ENCODE peak calls at places on chromosomes 3 and 15, in five cellular contexts. One of them, this sample, is unnamed.

GRCh38 chr3:175199961-175200360 is 340.8 kb downstream of the NAALADL2 start:
- DNase-seq in IMR-90: peak; percentile 45
- DNase-seq in mesendoderm: no peak
- DNase-seq in neuronal stem cell: no peak
- DNase-seq in H1: no peak
- DNase-seq in this sample: peak; percentile 5

GRCh38 chr3:45029661-45030060 is 3.6 kb downstream of the CLEC3B start:
- DNase-seq in IMR-90: peak; percentile 66
- DNase-seq in mesendoderm: no peak
- DNase-seq in neuronal stem cell: no peak
- DNase-seq in H1: no peak
- DNase-seq in this sample: no peak

GRCh38 chr15:70892912-70893560 is 410 bp downstream of the LRRC49 start:
- DNase-seq in IMR-90: peak; percentile 79
- DNase-seq in mesendoderm: peak; percentile 44
- DNase-seq in neuronal stem cell: no peak
- DNase-seq in H1: no peak
- DNase-seq in this sample: peak; percentile 75

GRCh38 chr15:58401991-58402649 is 29.7 kb upstream of the LIPC start:
- DNase-seq in IMR-90: no peak
- DNase-seq in mesendoderm: no peak
- DNase-seq in neuronal stem cell: no peak
- DNase-seq in H1: no peak
- DNase-seq in this sample: no peak

GRCh38 chr15:65862682-65863081 is 6.6 kb upstream of the RAB11A start:
- DNase-seq in IMR-90: peak; percentile 56
- DNase-seq in mesendoderm: peak; percentile 98
- DNase-seq in neuronal stem cell: peak; percentile 38
- DNase-seq in H1: peak; percentile 69
- DNase-seq in this sample: peak; percentile 78

GRCh38 chr3:45596290-45596791 is 1.8 kb downstream of the LIMD1 start:
- DNase-seq in IMR-90: no peak
- DNase-seq in mesendoderm: no peak
- DNase-seq in neuronal stem cell: no peak
- DNase-seq in H1: no peak
- DNase-seq in this sample: no peak

GRCh38 chr3:88219138-88219792 is 69.5 kb downstream of the C3orf38 start:
- DNase-seq in IMR-90: peak; percentile 49
- DNase-seq in mesendoderm: peak; percentile 91
- DNase-seq in neuronal stem cell: peak; percentile 64
- DNase-seq in H1: peak; percentile 66
- DNase-seq in this sample: peak; percentile 59

GRCh38 chr3:193772389-193772788 is 179.4 kb downstream of the OPA1 start:
- DNase-seq in IMR-90: no peak
- DNase-seq in mesendoderm: no peak
- DNase-seq in neuronal stem cell: peak; percentile 90
- DNase-seq in H1: peak; percentile 29
- DNase-seq in this sample: no peak

GRCh38 chr15:79811406-79812405 is 85.1 kb downstream of the MTHFS start:
- DNase-seq in IMR-90: peak; percentile 25
- DNase-seq in mesendoderm: no peak
- DNase-seq in neuronal stem cell: no peak
- DNase-seq in H1: no peak
- DNase-seq in this sample: no peak

GRCh38 chr3:179324270-179324754 is 1.5 kb downstream of the ZNF639 start:
- DNase-seq in IMR-90: peak; percentile 65
- DNase-seq in mesendoderm: peak; percentile 29
- DNase-seq in neuronal stem cell: no peak
- DNase-seq in H1: no peak
- DNase-seq in this sample: peak; percentile 64

GRCh38 chr15:76075060-76075459 is 15.3 kb downstream of the TMEM266 start:
- DNase-seq in IMR-90: no peak
- DNase-seq in mesendoderm: no peak
- DNase-seq in neuronal stem cell: no peak
- DNase-seq in H1: no peak
- DNase-seq in this sample: no peak

GRCh38 chr3:64104006-64104405 is 80.7 kb upstream of the PSMD6 start:
- DNase-seq in IMR-90: no peak
- DNase-seq in mesendoderm: no peak
- DNase-seq in neuronal stem cell: no peak
- DNase-seq in H1: no peak
- DNase-seq in this sample: no peak

DNA sequence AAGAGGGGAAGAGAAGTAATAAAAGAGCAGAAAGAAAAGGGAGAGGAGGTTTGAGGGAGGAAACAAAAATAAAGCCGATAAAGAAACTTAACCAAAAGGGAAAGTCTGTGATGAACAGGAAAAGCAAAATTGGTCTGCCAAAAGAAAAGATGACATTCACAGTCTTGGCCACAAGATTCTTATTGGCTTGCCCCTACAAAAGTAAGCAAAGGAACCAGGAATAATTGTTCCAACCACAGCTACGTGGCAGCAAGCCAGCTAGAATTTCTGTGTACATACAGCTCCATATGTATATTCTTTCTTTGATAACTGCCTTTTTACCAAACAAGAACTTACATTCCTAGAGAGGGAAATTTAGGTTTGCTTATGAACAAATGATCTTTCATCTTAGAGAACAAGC is 79.6 kb downstream of the MLH1 start:
- DNase-seq in IMR-90: peak; percentile 93
- DNase-seq in mesendoderm: no peak
- DNase-seq in neuronal stem cell: no peak
- DNase-seq in H1: no peak
- DNase-seq in this sample: peak; percentile 80
- H3K27ac ChIP-seq in IMR-90: peak overlapping the region; percentile 87
- H3K27ac ChIP-seq in mesendoderm: no peak overlapping the region
- H3K27ac ChIP-seq in neuronal stem cell: no peak overlapping the region
- H3K27ac ChIP-seq in H1: no peak overlapping the region
- H3K27ac ChIP-seq in this sample: peak overlapping the region; percentile 66

GRCh38 chr15:62464705-62465104 is 299.6 kb upstream of the C2CD4B start:
- DNase-seq in IMR-90: peak; percentile 67
- DNase-seq in mesendoderm: peak; percentile 81
- DNase-seq in neuronal stem cell: no peak
- DNase-seq in H1: no peak
- DNase-seq in this sample: no peak
- H2BK15ac ChIP-seq in IMR-90: no peak overlapping the region
- H2BK15ac ChIP-seq in mesendoderm: no peak overlapping the region
- H2BK15ac ChIP-seq in neuronal stem cell: no peak overlapping the region
- H2BK15ac ChIP-seq in H1: no peak overlapping the region
- H2BK15ac ChIP-seq in this sample: no peak overlapping the region

GRCh38 chr3:171940250-171940649 is 97.1 kb downstream of the TMEM212 start:
- DNase-seq in IMR-90: no peak
- DNase-seq in mesendoderm: no peak
- DNase-seq in neuronal stem cell: no peak
- DNase-seq in H1: no peak
- DNase-seq in this sample: no peak

GRCh38 chr3:171935261-171936123 is 92.3 kb downstream of the TMEM212 start:
- DNase-seq in IMR-90: no peak
- DNase-seq in mesendoderm: peak; percentile 83
- DNase-seq in neuronal stem cell: no peak
- DNase-seq in H1: no peak
- DNase-seq in this sample: no peak

GRCh38 chr3:171939578-171939977 is 96.4 kb downstream of the TMEM212 start:
- DNase-seq in IMR-90: no peak
- DNase-seq in mesendoderm: peak; percentile 96
- DNase-seq in neuronal stem cell: no peak
- DNase-seq in H1: no peak
- DNase-seq in this sample: no peak

GRCh38 chr3:171933441-171933840 is 90.3 kb downstream of the TMEM212 start:
- DNase-seq in IMR-90: no peak
- DNase-seq in mesendoderm: no peak
- DNase-seq in neuronal stem cell: no peak
- DNase-seq in H1: no peak
- DNase-seq in this sample: no peak

DNA sequence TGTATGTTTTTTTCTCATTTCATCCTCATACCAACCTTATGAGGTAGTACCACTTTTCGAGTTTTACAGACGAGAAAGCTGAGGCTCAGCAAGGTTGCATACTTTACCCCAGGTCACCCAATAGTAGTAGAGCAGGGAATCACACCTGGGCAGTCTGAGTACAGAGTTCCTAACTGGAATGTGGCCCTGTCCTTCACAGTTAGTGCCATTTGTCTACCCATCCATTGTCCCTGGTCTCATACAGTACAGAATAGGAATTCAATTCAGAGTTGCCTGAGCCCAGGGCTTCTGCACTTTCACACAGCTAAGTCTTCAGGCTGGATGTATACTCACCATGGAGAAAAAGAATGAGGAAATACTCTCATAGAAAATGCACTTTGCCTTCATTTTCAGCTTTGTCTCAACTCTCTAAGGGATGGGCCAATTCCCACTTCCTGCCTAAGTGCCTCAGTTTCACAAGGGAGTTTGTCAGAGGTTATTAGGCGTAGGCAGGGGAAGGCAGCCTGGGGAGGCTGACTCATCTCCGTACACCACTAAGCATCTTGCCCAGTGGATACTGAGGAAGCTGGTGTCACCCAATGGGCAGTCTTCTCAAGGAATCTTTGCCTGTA is 93.2 kb downstream of the TMEM212 start:
- DNase-seq in IMR-90: peak; percentile 78
- DNase-seq in mesendoderm: peak; percentile 81
- DNase-seq in neuronal stem cell: no peak
- DNase-seq in H1: no peak
- DNase-seq in this sample: peak; percentile 89
- H3K4me3 ChIP-seq in IMR-90: no peak overlapping the region
- H3K4me3 ChIP-seq in mesendoderm: no peak overlapping the region
- H3K4me3 ChIP-seq in neuronal stem cell: no peak overlapping the region
- H3K4me3 ChIP-seq in H1: no peak overlapping the region
- H3K4me3 ChIP-seq in this sample: peak overlapping the region; percentile 48

DNA sequence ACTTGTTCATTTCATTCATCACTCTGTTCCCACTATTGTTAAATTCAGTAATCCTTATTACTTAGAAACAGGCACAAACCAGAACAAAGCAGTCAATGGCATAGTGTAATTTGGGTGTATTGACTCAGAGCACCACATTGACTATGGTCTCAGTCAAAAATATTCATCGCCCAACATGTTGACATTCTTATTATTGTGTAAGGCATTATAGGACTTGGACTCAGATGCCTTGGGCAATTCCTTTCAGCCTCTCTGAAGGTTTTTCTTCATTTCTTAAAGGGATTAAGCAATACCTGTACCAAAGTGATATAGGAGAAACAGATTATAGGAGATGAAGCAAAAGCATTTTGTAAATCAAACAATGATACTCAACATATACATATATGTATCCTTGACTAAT is 114.7 kb upstream of the BHLHE40 start:
- DNase-seq in IMR-90: no peak
- DNase-seq in mesendoderm: no peak
- DNase-seq in neuronal stem cell: no peak
- DNase-seq in H1: no peak
- DNase-seq in this sample: peak; percentile 16
- H3K27ac ChIP-seq in IMR-90: no peak overlapping the region
- H3K27ac ChIP-seq in mesendoderm: no peak overlapping the region
- H3K27ac ChIP-seq in neuronal stem cell: no peak overlapping the region
- H3K27ac ChIP-seq in H1: no peak overlapping the region
- H3K27ac ChIP-seq in this sample: no peak overlapping the region

GRCh38 chr15:78317145-78317836 is 17.9 kb upstream of the SKIC8 start:
- DNase-seq in IMR-90: no peak
- DNase-seq in mesendoderm: no peak
- DNase-seq in neuronal stem cell: no peak
- DNase-seq in H1: no peak
- DNase-seq in this sample: peak; percentile 9
- H2BK15ac ChIP-seq in IMR-90: no peak overlapping the region
- H2BK15ac ChIP-seq in mesendoderm: no peak overlapping the region
- H2BK15ac ChIP-seq in neuronal stem cell: peak overlapping the region; percentile 31
- H2BK15ac ChIP-seq in H1: no peak overlapping the region
- H2BK15ac ChIP-seq in this sample: no peak overlapping the region